ENCODE peak calls at places on chromosome 5, in four cellular contexts. T, Y, D and C are unnamed samples.

GRCh38 chr5:139669681-139670368 is 21.7 kb downstream of the CXXC5 start:
- DNase-seq in T (no peak), Y (no peak), D (peak), C (no peak)

GRCh38 chr5:115831163-115831768 is 10.1 kb downstream of the ATG12 start:
- DNase-seq in D (peak), Y (peak), T (no peak), C (peak)

GRCh38 chr5:392431-392988 is 50.5 kb upstream of the EXOC3 start:
- DNase-seq in T (no peak), Y (peak), D (peak), C (peak)

GRCh38 chr5:150671509-150672236 is 10.6 kb downstream of the MYOZ3 start:
- DNase-seq in D (peak), T (no peak), Y (no peak), C (no peak)

GRCh38 chr5:15827786-15828185 is 327.8 kb downstream of the FBXL7 start:
- DNase-seq in T (no peak), Y (no peak), D (no peak), C (no peak)

GRCh38 chr5:112217847-112218579 is 201.1 kb downstream of the EPB41L4A start:
- DNase-seq in T (no peak), D (no peak), Y (no peak), C (no peak)

GRCh38 chr5:1515311-1515920 is 8.3 kb downstream of the LPCAT1 start:
- DNase-seq in D (peak), T (no peak), Y (no peak), C (no peak)

GRCh38 chr5:145801195-145801594 is 33.9 kb downstream of the PRELID2 start:
- DNase-seq in T (no peak), D (no peak), Y (peak), C (no peak)

GRCh38 chr5:75265731-75266130 is 29.1 kb upstream of the ANKRD31 start:
- DNase-seq in D (peak), Y (peak), T (no peak), C (peak)

GRCh38 chr5:176648467-176649194 is 1.3 kb downstream of the TSPAN17 start:
- DNase-seq in Y (no peak), T (no peak), D (peak), C (no peak)

GRCh38 chr5:82509726-82510125 is 231.6 kb upstream of the RPS23 start:
- DNase-seq in Y (no peak), D (peak), T (no peak), C (no peak)

GRCh38 chr5:145246961-145247744 is 588.0 kb downstream of the PRELID2 start:
- DNase-seq in D (no peak), Y (peak), T (no peak), C (no peak)

GRCh38 chr5:145777445-145778063 is 57.6 kb downstream of the PRELID2 start:
- DNase-seq in D (no peak), T (no peak), Y (no peak), C (no peak)

GRCh38 chr5:82494942-82495341 is 216.8 kb upstream of the RPS23 start:
- DNase-seq in Y (peak), T (no peak), D (no peak), C (no peak)

GRCh38 chr5:83428126-83428525 is 43.4 kb upstream of the VCAN start:
- DNase-seq in D (no peak), Y (peak), T (no peak), C (no peak)

GRCh38 chr5:64207978-64208377 is 42.3 kb downstream of the RNF180 start:
- DNase-seq in D (no peak), Y (peak), T (no peak), C (peak)

GRCh38 chr5:68027519-68027918 is 188.0 kb upstream of the PIK3R1 start:
- DNase-seq in T (no peak), Y (peak), D (no peak), C (peak)

GRCh38 chr5:170633235-170634041 is 129.6 kb downstream of the KCNIP1 start:
- DNase-seq in Y (peak), D (peak), T (no peak), C (peak)

GRCh38 chr5:130871346-130872086 is 293.5 kb downstream of the HINT1 start:
- DNase-seq in Y (peak), D (peak), T (peak), C (peak)

GRCh38 chr5:79464695-79465332 is 49.1 kb downstream of the HOMER1 start:
- DNase-seq in T (no peak), Y (peak), D (no peak), C (peak)

GRCh38 chr5:54743997-54744788 is 226.6 kb downstream of the SNX18 start:
- DNase-seq in D (no peak), Y (peak), T (no peak), C (peak)

GRCh38 chr5:31192442-31192841 is 1.0 kb upstream of the CDH6 start:
- DNase-seq in Y (no peak), D (no peak), T (no peak), C (no peak)

GRCh38 chr5:110414360-110414759 is 312.1 kb downstream of the TMEM232 start:
- DNase-seq in Y (peak), D (peak), T (no peak), C (peak)

GRCh38 chr5:110817437-110817836 is 78.6 kb downstream of the SLC25A46 start:
- DNase-seq in D (no peak), Y (peak), T (no peak), C (peak)

GRCh38 chr5:81853005-81853357 is 102.1 kb upstream of the SSBP2 start:
- DNase-seq in T (no peak), Y (no peak), D (no peak), C (no peak)

GRCh38 chr5:135735831-135736230 is 98.6 kb upstream of the SLC25A48 start:
- DNase-seq in T (no peak), Y (no peak), D (no peak), C (no peak)

GRCh38 chr5:44532981-44533380 is 143.8 kb upstream of the FGF10 start:
- DNase-seq in T (no peak), D (no peak), Y (no peak), C (no peak)

GRCh38 chr5:91438871-91439270 is 55.8 kb upstream of the ARRDC3 start:
- DNase-seq in Y (no peak), D (peak), T (no peak), C (no peak)

GRCh38 chr5:68505917-68506860 is 290.6 kb downstream of the PIK3R1 start:
- DNase-seq in Y (peak), D (no peak), T (no peak), C (peak)

GRCh38 chr5:137735531-137736284 is at the start of gene KLHL3:
- DNase-seq in T (peak), Y (peak), D (peak), C (peak)

GRCh38 chr5:19795218-19795617 is 192.8 kb downstream of the CDH18 start:
- DNase-seq in T (no peak), Y (peak), D (peak), C (peak)

GRCh38 chr5:97142521-97143254 is at the start of gene LIX1:
- DNase-seq in Y (peak), D (peak), T (no peak), C (no peak)

GRCh38 chr5:90055831-90056328 is 353.7 kb downstream of the CETN3 start:
- DNase-seq in Y (peak), T (no peak), D (no peak), C (peak)

GRCh38 chr5:55533806-55534435 is 843 bp downstream of the PLPP1 start:
- DNase-seq in Y (peak), T (no peak), D (no peak), C (peak)

GRCh38 chr5:139799359-139799758 is 3.8 kb downstream of the PSD2 start:
- DNase-seq in D (no peak), Y (no peak), T (no peak), C (no peak)

GRCh38 chr5:86968311-86968753 is 299.4 kb upstream of the RASA1 start:
- DNase-seq in T (no peak), Y (peak), D (no peak), C (peak)

GRCh38 chr5:7422719-7423118 is 26.8 kb downstream of the ADCY2 start:
- DNase-seq in T (no peak), Y (no peak), D (no peak), C (peak)

GRCh38 chr5:170296036-170296934 is 1.3 kb downstream of the LCP2 start:
- DNase-seq in D (no peak), T (no peak), Y (no peak), C (no peak)

GRCh38 chr5:111734013-111734412 is 23.0 kb downstream of the NREP start:
- DNase-seq in Y (peak), D (no peak), T (no peak), C (peak)